ENCODE peak calls at places on chromosome 3, in six cellular contexts. One of them, this sample, is unnamed.

GRCh38 chr3:31959951-31960792 is 20.9 kb downstream of the OSBPL10 start:
- DNase-seq in uterus: no peak
- DNase-seq in AG10803: no peak
- DNase-seq in tibial nerve: no peak
- DNase-seq in MM.1S: no peak
- DNase-seq in foreskin fibroblast: peak; percentile 56
- DNase-seq in this sample: no peak

GRCh38 chr3:11556234-11556633 is 87.5 kb downstream of the VGLL4 start:
- DNase-seq in foreskin fibroblast: no peak
- DNase-seq in AG10803: no peak
- DNase-seq in tibial nerve: no peak
- DNase-seq in uterus: no peak
- DNase-seq in MM.1S: no peak
- DNase-seq in this sample: no peak

GRCh38 chr3:58179235-58180098 is 31.3 kb downstream of the DNASE1L3 start:
- DNase-seq in AG10803: no peak
- DNase-seq in MM.1S: no peak
- DNase-seq in tibial nerve: no peak
- DNase-seq in foreskin fibroblast: no peak
- DNase-seq in uterus: no peak
- DNase-seq in this sample: no peak

GRCh38 chr3:112640864-112641751 is at the start of gene CCDC80:
- DNase-seq in foreskin fibroblast: peak; percentile 90
- DNase-seq in AG10803: peak; percentile 93
- DNase-seq in uterus: peak; percentile 63
- DNase-seq in MM.1S: no peak
- DNase-seq in tibial nerve: no peak
- DNase-seq in this sample: no peak

GRCh38 chr3:152835311-152836102 is 576 bp downstream of the P2RY1 start:
- DNase-seq in MM.1S: peak; percentile 64
- DNase-seq in tibial nerve: peak; percentile 21
- DNase-seq in AG10803: peak; percentile 34
- DNase-seq in foreskin fibroblast: peak; percentile 80
- DNase-seq in uterus: peak; percentile 56
- DNase-seq in this sample: peak; percentile 69

GRCh38 chr3:80983753-80984152 is 777.7 kb downstream of the GBE1 start:
- DNase-seq in AG10803: no peak
- DNase-seq in MM.1S: no peak
- DNase-seq in uterus: no peak
- DNase-seq in tibial nerve: no peak
- DNase-seq in foreskin fibroblast: no peak
- DNase-seq in this sample: no peak

GRCh38 chr3:14296352-14296751 is 106.1 kb upstream of the SLC6A6 start:
- DNase-seq in MM.1S: no peak
- DNase-seq in tibial nerve: no peak
- DNase-seq in foreskin fibroblast: no peak
- DNase-seq in AG10803: no peak
- DNase-seq in uterus: no peak
- DNase-seq in this sample: no peak

GRCh38 chr3:22089284-22089683 is 338.3 kb upstream of the ZNF385D start:
- DNase-seq in foreskin fibroblast: peak; percentile 37
- DNase-seq in uterus: no peak
- DNase-seq in MM.1S: peak; percentile 68
- DNase-seq in AG10803: no peak
- DNase-seq in tibial nerve: no peak
- DNase-seq in this sample: peak; percentile 18

GRCh38 chr3:111758642-111759041 is 100.4 kb upstream of the PHLDB2 start:
- DNase-seq in AG10803: no peak
- DNase-seq in tibial nerve: no peak
- DNase-seq in uterus: no peak
- DNase-seq in foreskin fibroblast: peak; percentile 70
- DNase-seq in MM.1S: no peak
- DNase-seq in this sample: no peak

GRCh38 chr3:123333401-123333800 is 115.5 kb downstream of the ADCY5 start:
- DNase-seq in foreskin fibroblast: no peak
- DNase-seq in uterus: no peak
- DNase-seq in AG10803: no peak
- DNase-seq in MM.1S: no peak
- DNase-seq in tibial nerve: no peak
- DNase-seq in this sample: no peak

GRCh38 chr3:128884992-128885391 is 5.6 kb downstream of the ACAD9 start:
- DNase-seq in MM.1S: peak; percentile 36
- DNase-seq in tibial nerve: no peak
- DNase-seq in uterus: no peak
- DNase-seq in AG10803: no peak
- DNase-seq in foreskin fibroblast: no peak
- DNase-seq in this sample: no peak

GRCh38 chr3:189708375-189708774 is 77.2 kb downstream of the TP63 start:
- DNase-seq in foreskin fibroblast: no peak
- DNase-seq in uterus: no peak
- DNase-seq in MM.1S: peak; percentile 32
- DNase-seq in tibial nerve: no peak
- DNase-seq in AG10803: no peak
- DNase-seq in this sample: no peak

GRCh38 chr3:152279474-152279873 is 10.7 kb downstream of the MBNL1 start:
- DNase-seq in MM.1S: no peak
- DNase-seq in foreskin fibroblast: no peak
- DNase-seq in tibial nerve: no peak
- DNase-seq in AG10803: no peak
- DNase-seq in uterus: no peak
- DNase-seq in this sample: no peak

GRCh38 chr3:178084938-178085816 is 451.1 kb upstream of the KCNMB2 start:
- DNase-seq in foreskin fibroblast: peak; percentile 83
- DNase-seq in uterus: peak; percentile 78
- DNase-seq in AG10803: peak; percentile 88
- DNase-seq in MM.1S: peak; percentile 91
- DNase-seq in tibial nerve: peak; percentile 70
- DNase-seq in this sample: no peak

GRCh38 chr3:189914799-189915198 is 205.9 kb downstream of the P3H2 start:
- DNase-seq in AG10803: peak; percentile 91
- DNase-seq in MM.1S: no peak
- DNase-seq in uterus: no peak
- DNase-seq in foreskin fibroblast: peak; percentile 89
- DNase-seq in tibial nerve: peak; percentile 9
- DNase-seq in this sample: no peak

GRCh38 chr3:182567666-182568065 is 225.6 kb upstream of the ATP11B start:
- DNase-seq in uterus: no peak
- DNase-seq in MM.1S: no peak
- DNase-seq in AG10803: no peak
- DNase-seq in foreskin fibroblast: no peak
- DNase-seq in tibial nerve: no peak
- DNase-seq in this sample: no peak

GRCh38 chr3:129439381-129439816 is 349 bp downstream of the MBD4 start:
- DNase-seq in AG10803: peak; percentile 19
- DNase-seq in tibial nerve: peak; percentile 32
- DNase-seq in foreskin fibroblast: peak; percentile 39
- DNase-seq in MM.1S: peak; percentile 51
- DNase-seq in uterus: peak; percentile 58
- DNase-seq in this sample: peak; percentile 37

GRCh38 chr3:42117175-42118008 is 26.2 kb downstream of the TRAK1 start:
- DNase-seq in AG10803: peak; percentile 73
- DNase-seq in MM.1S: no peak
- DNase-seq in tibial nerve: peak; percentile 37
- DNase-seq in foreskin fibroblast: peak; percentile 80
- DNase-seq in uterus: no peak
- DNase-seq in this sample: no peak

GRCh38 chr3:100936931-100937330 is 56.3 kb downstream of the ABI3BP start:
- DNase-seq in AG10803: peak; percentile 36
- DNase-seq in foreskin fibroblast: peak; percentile 11
- DNase-seq in MM.1S: no peak
- DNase-seq in tibial nerve: no peak
- DNase-seq in uterus: no peak
- DNase-seq in this sample: no peak

GRCh38 chr3:47890037-47890831 is 87.3 kb downstream of the DHX30 start:
- DNase-seq in AG10803: no peak
- DNase-seq in foreskin fibroblast: no peak
- DNase-seq in MM.1S: no peak
- DNase-seq in uterus: no peak
- DNase-seq in tibial nerve: no peak
- DNase-seq in this sample: no peak

GRCh38 chr3:194496217-194496881 is 9.5 kb upstream of the ATP13A3 start:
- DNase-seq in foreskin fibroblast: peak; percentile 37
- DNase-seq in tibial nerve: no peak
- DNase-seq in AG10803: no peak
- DNase-seq in MM.1S: no peak
- DNase-seq in uterus: no peak
- DNase-seq in this sample: no peak

GRCh38 chr3:126113238-126113555 is 29.3 kb upstream of the SLC41A3 start:
- DNase-seq in MM.1S: no peak
- DNase-seq in tibial nerve: no peak
- DNase-seq in uterus: no peak
- DNase-seq in foreskin fibroblast: no peak
- DNase-seq in AG10803: no peak
- DNase-seq in this sample: no peak

GRCh38 chr3:196653127-196653795 is 13.8 kb downstream of the NRROS start:
- DNase-seq in foreskin fibroblast: no peak
- DNase-seq in AG10803: no peak
- DNase-seq in uterus: no peak
- DNase-seq in MM.1S: no peak
- DNase-seq in tibial nerve: no peak
- DNase-seq in this sample: no peak

GRCh38 chr3:195526492-195526891 is 16.6 kb downstream of the PPP1R2 start:
- DNase-seq in foreskin fibroblast: no peak
- DNase-seq in AG10803: no peak
- DNase-seq in MM.1S: no peak
- DNase-seq in tibial nerve: no peak
- DNase-seq in uterus: no peak
- DNase-seq in this sample: no peak

GRCh38 chr3:27289769-27290413 is 79.3 kb downstream of the NEK10 start:
- DNase-seq in tibial nerve: no peak
- DNase-seq in uterus: no peak
- DNase-seq in MM.1S: no peak
- DNase-seq in AG10803: peak; percentile 57
- DNase-seq in foreskin fibroblast: peak; percentile 3
- DNase-seq in this sample: no peak

GRCh38 chr3:173993299-173993698 is 595.8 kb downstream of the NLGN1 start:
- DNase-seq in MM.1S: no peak
- DNase-seq in AG10803: peak; percentile 82
- DNase-seq in tibial nerve: no peak
- DNase-seq in foreskin fibroblast: peak; percentile 81
- DNase-seq in uterus: no peak
- DNase-seq in this sample: no peak

GRCh38 chr3:145190138-145190537 is 970.8 kb downstream of the PLOD2 start:
- DNase-seq in MM.1S: no peak
- DNase-seq in foreskin fibroblast: no peak
- DNase-seq in tibial nerve: no peak
- DNase-seq in AG10803: no peak
- DNase-seq in uterus: no peak
- DNase-seq in this sample: no peak

GRCh38 chr3:110414851-110415250 is 656.8 kb upstream of the NECTIN3 start:
- DNase-seq in foreskin fibroblast: peak; percentile 83
- DNase-seq in uterus: no peak
- DNase-seq in MM.1S: no peak
- DNase-seq in tibial nerve: no peak
- DNase-seq in AG10803: peak; percentile 73
- DNase-seq in this sample: no peak

GRCh38 chr3:183664913-183665381 is 29.5 kb downstream of the KLHL24 start:
- DNase-seq in AG10803: peak; percentile 92
- DNase-seq in foreskin fibroblast: peak; percentile 82
- DNase-seq in MM.1S: no peak
- DNase-seq in tibial nerve: no peak
- DNase-seq in uterus: no peak
- DNase-seq in this sample: no peak

DNA sequence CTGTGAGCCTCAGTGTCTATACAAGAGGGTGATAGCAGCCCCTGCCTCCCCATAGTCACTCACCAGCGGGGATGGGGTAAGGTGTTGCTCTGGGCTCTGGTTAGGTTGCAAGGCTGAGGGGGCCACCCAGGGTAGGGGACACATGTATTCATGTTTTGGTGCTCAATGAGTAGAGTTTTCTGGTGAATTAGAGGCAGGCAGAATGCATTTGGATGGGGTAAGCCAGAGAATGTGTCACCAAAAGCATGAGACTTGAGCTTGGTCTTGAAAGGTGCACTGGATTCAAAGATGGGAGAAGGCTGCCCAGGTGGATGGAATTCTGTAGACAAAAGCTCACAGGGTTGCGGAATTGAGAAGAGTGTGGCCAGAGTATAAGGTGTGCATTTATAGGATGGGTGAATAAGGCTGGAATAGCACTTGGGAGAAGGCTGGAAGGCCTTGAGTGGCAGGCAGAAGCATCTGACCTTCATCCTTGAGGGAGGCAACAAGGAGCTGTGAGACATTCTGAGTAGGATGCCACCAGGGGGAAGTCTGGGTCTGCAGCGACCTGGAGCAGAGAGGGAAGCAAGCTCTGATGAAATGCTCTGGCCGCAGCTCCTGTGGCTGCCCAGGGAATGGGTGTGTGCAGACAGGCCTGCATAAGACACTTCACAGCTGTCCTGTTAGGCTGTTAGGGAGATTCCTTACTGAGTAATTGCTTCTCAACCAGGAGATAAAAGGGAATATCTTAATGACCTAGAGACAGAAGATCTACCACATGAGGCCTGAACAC is 149.6 kb downstream of the CHDH start:
- DNase-seq in tibial nerve: no peak
- DNase-seq in foreskin fibroblast: no peak
- DNase-seq in uterus: no peak
- DNase-seq in MM.1S: no peak
- DNase-seq in AG10803: peak; percentile 47
- DNase-seq in this sample: no peak
- TF ChIP-seq CTCF in tibial nerve: no peak
- TF ChIP-seq CTCF in foreskin fibroblast: no peak
- TF ChIP-seq CTCF in uterus: no peak
- TF ChIP-seq CTCF in MM.1S: no peak
- TF ChIP-seq CTCF in AG10803: peak; percentile 41
- TF ChIP-seq CTCF in this sample: no peak

GRCh38 chr3:167125612-167126407 is 254.3 kb downstream of the ZBBX start:
- DNase-seq in MM.1S: no peak
- DNase-seq in tibial nerve: no peak
- DNase-seq in AG10803: no peak
- DNase-seq in foreskin fibroblast: no peak
- DNase-seq in uterus: no peak
- DNase-seq in this sample: no peak
- TF ChIP-seq CTCF in MM.1S: no peak
- TF ChIP-seq CTCF in tibial nerve: no peak
- TF ChIP-seq CTCF in AG10803: no peak
- TF ChIP-seq CTCF in foreskin fibroblast: no peak
- TF ChIP-seq CTCF in uterus: no peak
- TF ChIP-seq CTCF in this sample: no peak

GRCh38 chr3:34619990-34620389 is 821.6 kb downstream of the PDCD6IP start:
- DNase-seq in tibial nerve: no peak
- DNase-seq in MM.1S: no peak
- DNase-seq in uterus: no peak
- DNase-seq in foreskin fibroblast: no peak
- DNase-seq in AG10803: no peak
- DNase-seq in this sample: no peak
- TF ChIP-seq CTCF in tibial nerve: no peak
- TF ChIP-seq CTCF in MM.1S: no peak
- TF ChIP-seq CTCF in uterus: no peak
- TF ChIP-seq CTCF in foreskin fibroblast: no peak
- TF ChIP-seq CTCF in AG10803: no peak
- TF ChIP-seq CTCF in this sample: no peak

DNA sequence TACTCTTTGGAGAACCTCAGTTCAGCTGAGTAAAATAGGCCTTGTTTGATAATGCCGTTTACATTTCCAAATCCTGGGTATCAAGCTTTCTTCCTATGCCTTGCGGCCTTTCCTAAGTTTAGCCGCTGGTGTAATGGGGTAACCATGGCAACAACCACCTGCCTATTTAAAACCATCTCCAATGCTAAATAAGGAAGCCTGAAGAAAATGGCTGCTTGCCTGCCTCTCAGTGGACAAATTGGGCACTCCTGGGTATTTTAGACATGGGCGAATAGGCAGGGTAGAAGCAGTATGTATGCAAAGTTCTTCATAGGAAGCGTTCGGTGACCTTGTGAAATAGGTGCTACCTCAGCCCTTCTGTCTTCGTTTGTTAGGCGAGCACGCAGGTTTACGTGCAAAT is 122.7 kb downstream of the DGKG start:
- DNase-seq in MM.1S: no peak
- DNase-seq in AG10803: no peak
- DNase-seq in foreskin fibroblast: no peak
- DNase-seq in uterus: no peak
- DNase-seq in tibial nerve: no peak
- DNase-seq in this sample: no peak
- TF ChIP-seq CTCF in MM.1S: peak; percentile 9
- TF ChIP-seq CTCF in AG10803: no peak
- TF ChIP-seq CTCF in foreskin fibroblast: no peak
- TF ChIP-seq CTCF in uterus: no peak
- TF ChIP-seq CTCF in tibial nerve: no peak
- TF ChIP-seq CTCF in this sample: no peak